ENCODE peak calls at places on chromosomes 5 and 9, in five cellular contexts. One of them, this sample, is unnamed.

GRCh38 chr9:34710023-34710422 is at the start of gene CCL21:
- DNase-seq in GM20000: no peak
- DNase-seq in AG09309: no peak
- DNase-seq in stimulated activated CD8-positive, alpha-beta memory T cell treated with anti-CD3 and anti-CD28 coated beads, Interleukin-15, amount 100 ng/mL, for 1 hour: no peak
- DNase-seq in HS-5: no peak
- DNase-seq in this sample: no peak

GRCh38 chr9:75880556-75880955 is 9.9 kb upstream of the PCSK5 start:
- DNase-seq in HS-5: peak
- DNase-seq in stimulated activated CD8-positive, alpha-beta memory T cell treated with anti-CD3 and anti-CD28 coated beads, Interleukin-15, amount 100 ng/mL, for 1 hour: no peak
- DNase-seq in GM20000: no peak
- DNase-seq in AG09309: no peak
- DNase-seq in this sample: no peak

GRCh38 chr9:120477534-120478001 is 102.4 kb downstream of the CDK5RAP2 start:
- DNase-seq in stimulated activated CD8-positive, alpha-beta memory T cell treated with anti-CD3 and anti-CD28 coated beads, Interleukin-15, amount 100 ng/mL, for 1 hour: no peak
- DNase-seq in AG09309: peak
- DNase-seq in GM20000: peak
- DNase-seq in HS-5: peak
- DNase-seq in this sample: peak

GRCh38 chr9:131289301-131290038 is at the start of gene PLPP7:
- DNase-seq in GM20000: peak
- DNase-seq in HS-5: peak
- DNase-seq in stimulated activated CD8-positive, alpha-beta memory T cell treated with anti-CD3 and anti-CD28 coated beads, Interleukin-15, amount 100 ng/mL, for 1 hour: no peak
- DNase-seq in AG09309: peak
- DNase-seq in this sample: peak

GRCh38 chr5:65820373-65820772 is 98.4 kb downstream of the NLN start:
- DNase-seq in stimulated activated CD8-positive, alpha-beta memory T cell treated with anti-CD3 and anti-CD28 coated beads, Interleukin-15, amount 100 ng/mL, for 1 hour: no peak
- DNase-seq in GM20000: no peak
- DNase-seq in HS-5: no peak
- DNase-seq in AG09309: no peak
- DNase-seq in this sample: no peak

GRCh38 chr5:126031989-126032716 is 391.1 kb upstream of the GRAMD2B start:
- DNase-seq in HS-5: no peak
- DNase-seq in AG09309: no peak
- DNase-seq in stimulated activated CD8-positive, alpha-beta memory T cell treated with anti-CD3 and anti-CD28 coated beads, Interleukin-15, amount 100 ng/mL, for 1 hour: no peak
- DNase-seq in GM20000: no peak
- DNase-seq in this sample: no peak

GRCh38 chr9:108569624-108570023 is 286.2 kb downstream of the ACTL7B start:
- DNase-seq in GM20000: no peak
- DNase-seq in stimulated activated CD8-positive, alpha-beta memory T cell treated with anti-CD3 and anti-CD28 coated beads, Interleukin-15, amount 100 ng/mL, for 1 hour: no peak
- DNase-seq in HS-5: peak
- DNase-seq in AG09309: peak
- DNase-seq in this sample: no peak

GRCh38 chr9:128503870-128504269 is 649 bp upstream of the GLE1 start:
- DNase-seq in stimulated activated CD8-positive, alpha-beta memory T cell treated with anti-CD3 and anti-CD28 coated beads, Interleukin-15, amount 100 ng/mL, for 1 hour: no peak
- DNase-seq in GM20000: peak
- DNase-seq in AG09309: no peak
- DNase-seq in HS-5: no peak
- DNase-seq in this sample: no peak

GRCh38 chr5:168935183-168935582 is 356.0 kb upstream of the PANK3 start:
- DNase-seq in GM20000: no peak
- DNase-seq in HS-5: no peak
- DNase-seq in AG09309: no peak
- DNase-seq in stimulated activated CD8-positive, alpha-beta memory T cell treated with anti-CD3 and anti-CD28 coated beads, Interleukin-15, amount 100 ng/mL, for 1 hour: no peak
- DNase-seq in this sample: no peak